ENCODE peak calls at places on chromosomes 3 and 15, in five cellular contexts. N, H, M, V and B are unnamed samples. For H3K36me3 and H3K4me1, the result is how much of the 10 kb centered on the place peaks cover.

GRCh38 chr3:73727854-73728253 is 103.1 kb upstream of the PDZRN3 start:
- DNase-seq in H (no peak), V (no peak), M (no peak), N (no peak), B (no peak)

GRCh38 chr15:60941448-60941847 is 287.7 kb downstream of the RORA start:
- DNase-seq in V (no peak), H (no peak), M (no peak), N (no peak), B (no peak)

GRCh38 chr15:37057831-37058230 is 42.5 kb downstream of the MEIS2 start:
- DNase-seq in M (no peak), H (no peak), N (no peak), V (no peak), B (peak)

GRCh38 chr15:77604973-77605372 is 27.7 kb downstream of the LINGO1 start:
- DNase-seq in V (no peak), H (no peak), N (no peak), M (no peak), B (no peak)

GRCh38 chr15:68348064-68348463 is 70.5 kb downstream of the FEM1B start:
- DNase-seq in V (peak), N (no peak), H (no peak), M (no peak), B (no peak)

GRCh38 chr3:132593950-132594328 is 3.1 kb upstream of the ACKR4 start:
- DNase-seq in M (no peak), H (no peak), V (no peak), N (no peak), B (no peak)

GRCh38 chr3:129521702-129522101 is 6.7 kb upstream of the RHO start:
- DNase-seq in V (no peak), M (no peak), H (no peak), N (no peak), B (no peak)

GRCh38 chr3:71926242-71926560 is 141.3 kb upstream of the PROK2 start:
- DNase-seq in H (no peak), N (no peak), V (no peak), M (peak), B (peak)

GRCh38 chr3:142997330-142997729 is 4.0 kb upstream of the U2SURP start:
- DNase-seq in N (no peak), M (no peak), H (no peak), V (no peak), B (no peak)

GRCh38 chr15:74226761-74227540 is 9.2 kb upstream of the CCDC33 start:
- DNase-seq in V (no peak), H (no peak), M (no peak), N (no peak), B (no peak)

GRCh38 chr15:66679657-66680108 is 22.4 kb upstream of the SMAD6 start:
- DNase-seq in M (no peak), N (no peak), V (peak), H (peak), B (peak)

GRCh38 chr3:56238299-56238698 is 230.0 kb downstream of the ERC2 start:
- DNase-seq in V (no peak), M (no peak), H (no peak), N (no peak), B (no peak)

GRCh38 chr3:48848816-48849515 is 1.3 kb upstream of the PRKAR2A start:
- DNase-seq in V (no peak), M (no peak), N (no peak), H (peak), B (no peak)

GRCh38 chr15:61197187-61197586 is 31.9 kb downstream of the RORA start:
- DNase-seq in H (no peak), M (no peak), V (no peak), N (no peak), B (no peak)

GRCh38 chr3:117633207-117633606 is 923.6 kb downstream of the TUSC7 start:
- DNase-seq in V (no peak), N (no peak), M (no peak), H (no peak), B (no peak)

GRCh38 chr3:185979721-185980121 is 41.9 kb upstream of the TRA2B start:
- DNase-seq in V (no peak), M (no peak), H (no peak), N (no peak), B (no peak)

GRCh38 chr3:141448606-141449216 is 38.1 kb upstream of the RASA2 start:
- DNase-seq in N (no peak), H (no peak), V (no peak), M (no peak), B (no peak)

GRCh38 chr3:156445117-156445968 is 109.6 kb downstream of the SSR3 start:
- DNase-seq in V (no peak), N (no peak), H (no peak), M (no peak), B (no peak)

GRCh38 chr3:172357850-172358754 is 90.2 kb downstream of the GHSR start:
- DNase-seq in M (no peak), V (peak), H (no peak), N (no peak), B (no peak)

GRCh38 chr3:103127737-103128136 is 692.9 kb downstream of the ZPLD1 start:
- DNase-seq in V (no peak), M (no peak), N (no peak), H (no peak), B (no peak)

GRCh38 chr15:28127036-28127435 is 27.9 kb upstream of the OCA2 start:
- DNase-seq in M (no peak), N (no peak), H (no peak), V (no peak), B (no peak)

GRCh38 chr3:196181127-196181546 is 30.1 kb downstream of the ZDHHC19 start:
- DNase-seq in V (no peak), N (no peak), H (no peak), M (no peak), B (no peak)

GRCh38 chr3:130992344-130992743 is 34.3 kb downstream of the ASTE1 start:
- DNase-seq in M (no peak), V (no peak), H (no peak), N (no peak), B (no peak)

GRCh38 chr3:38396861-38397260 is 50.3 kb downstream of the XYLB start:
- DNase-seq in V (no peak), N (no peak), M (no peak), H (no peak), B (no peak)

GRCh38 chr3:12938258-12938711 is 96.9 kb upstream of the RPL32 start:
- DNase-seq in V (peak), N (peak), H (peak), M (no peak), B (no peak)

GRCh38 chr15:31483053-31483923 is 156.7 kb downstream of the KLF13 start:
- DNase-seq in M (no peak), N (no peak), V (no peak), H (no peak), B (no peak)

GRCh38 chr3:133547432-133548041 is 25.9 kb upstream of the CDV3 start:
- DNase-seq in H (no peak), V (no peak), N (no peak), M (no peak), B (no peak)

GRCh38 chr3:52076900-52077299 is 20.5 kb upstream of the DUSP7 start:
- DNase-seq in H (no peak), M (no peak), V (no peak), N (no peak), B (no peak)

GRCh38 chr3:52072471-52072870 is 16.1 kb upstream of the DUSP7 start:
- DNase-seq in H (no peak), V (no peak), M (no peak), N (no peak), B (no peak)

GRCh38 chr3:52070724-52071621 is 14.6 kb upstream of the DUSP7 start:
- DNase-seq in M (no peak), H (no peak), N (peak), V (peak), B (no peak)

GRCh38 chr3:52072020-52072419 is 15.6 kb upstream of the DUSP7 start:
- DNase-seq in H (no peak), V (no peak), N (no peak), M (no peak), B (no peak)

GRCh38 chr3:52073490-52073889 is 17.1 kb upstream of the DUSP7 start:
- DNase-seq in H (no peak), M (no peak), V (no peak), N (no peak), B (no peak)
- H3K36me3 ChIP-seq in H (under half), M (under half), V (under half), N (under half), B (under half)

GRCh38 chr3:125318497-125318847 is 56.7 kb downstream of the ZNF148 start:
- DNase-seq in M (no peak), H (no peak), V (no peak), N (no peak), B (peak)

GRCh38 chr3:125319765-125320164 is 55.4 kb downstream of the ZNF148 start:
- DNase-seq in V (no peak), N (no peak), M (no peak), H (no peak), B (peak)

GRCh38 chr3:125316949-125317348 is 58.2 kb downstream of the ZNF148 start:
- DNase-seq in V (no peak), N (no peak), M (no peak), H (no peak), B (no peak)

GRCh38 chr3:125318859-125319258 is 56.3 kb downstream of the ZNF148 start:
- DNase-seq in M (no peak), N (no peak), V (no peak), H (no peak), B (peak)

GRCh38 chr3:125317761-125318496 is 57.2 kb downstream of the ZNF148 start:
- DNase-seq in M (no peak), H (no peak), V (no peak), N (no peak), B (no peak)
- H3K27ac ChIP-seq in M (no peak), H (no peak), V (no peak), N (no peak), B (peak)

GRCh38 chr3:86225461-86225860 is 765.5 kb downstream of the VGLL3 start:
- DNase-seq in V (no peak), N (no peak), H (no peak), M (no peak), B (no peak)

GRCh38 chr3:86229086-86229774 is 761.7 kb downstream of the VGLL3 start:
- DNase-seq in V (no peak), M (no peak), H (no peak), N (no peak), B (no peak)

GRCh38 chr3:86229775-86230094 is 761.2 kb downstream of the VGLL3 start:
- DNase-seq in M (no peak), V (no peak), N (no peak), H (no peak), B (no peak)

GRCh38 chr3:86230765-86231164 is 760.2 kb downstream of the VGLL3 start:
- DNase-seq in M (no peak), H (no peak), N (no peak), V (no peak), B (no peak)

GRCh38 chr3:86228106-86228505 is 762.8 kb downstream of the VGLL3 start:
- DNase-seq in H (no peak), N (no peak), M (no peak), V (no peak), B (peak)
- H3K4me1 ChIP-seq in H (under half), N (under half), M (under half), V (under half), B (under half)

GRCh38 chr3:47678446-47679338 is 100.0 kb upstream of the CSPG5 start:
- DNase-seq in N (no peak), H (no peak), M (no peak), V (no peak), B (no peak)

GRCh38 chr3:47685037-47685436 is 96.7 kb downstream of the SMARCC1 start:
- DNase-seq in M (no peak), V (no peak), H (no peak), N (no peak), B (no peak)

DNA sequence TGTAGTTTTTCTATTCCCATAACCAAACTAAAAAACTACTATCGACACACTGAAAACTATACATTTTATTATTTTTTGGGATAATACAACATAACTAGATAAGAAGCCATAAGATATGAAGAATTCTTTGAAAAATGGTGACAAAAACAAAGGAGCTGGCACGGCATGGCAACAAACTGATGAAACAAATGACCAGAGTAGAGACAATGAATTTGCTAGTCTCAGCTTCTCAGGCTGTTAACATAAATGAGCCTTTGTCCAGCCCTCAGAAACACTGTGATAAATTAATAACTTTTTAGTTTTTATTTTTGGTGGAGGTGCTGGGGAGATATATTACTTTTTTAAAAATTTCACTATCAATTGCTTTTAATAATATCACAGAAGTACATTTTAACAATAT is 100.7 kb downstream of the SMARCC1 start:
- DNase-seq in M (no peak), H (no peak), V (no peak), N (no peak), B (no peak)
- H3K36me3 ChIP-seq in M (under half), H (under half), V (under half), N (half or more), B (under half)

GRCh38 chr15:80492409-80492808 is 88.2 kb downstream of the ARNT2 start:
- DNase-seq in N (no peak), M (no peak), V (no peak), H (no peak), B (no peak)

GRCh38 chr15:80485370-80486164 is 81.4 kb downstream of the ARNT2 start:
- DNase-seq in V (no peak), N (no peak), H (no peak), M (no peak), B (no peak)

GRCh38 chr15:80490431-80490990 is 86.3 kb downstream of the ARNT2 start:
- DNase-seq in N (no peak), V (no peak), H (no peak), M (no peak), B (no peak)

GRCh38 chr15:80487884-80488283 is 83.7 kb downstream of the ARNT2 start:
- DNase-seq in H (no peak), N (no peak), V (no peak), M (no peak), B (no peak)

GRCh38 chr15:80489030-80489594 is 84.9 kb downstream of the ARNT2 start:
- DNase-seq in M (no peak), H (no peak), V (no peak), N (no peak), B (no peak)
- H3K27ac ChIP-seq in M (peak), H (peak), V (peak), N (peak), B (no peak)

GRCh38 chr15:72113347-72114031 is 4.5 kb downstream of the MYO9A start:
- DNase-seq in H (no peak), V (no peak), N (no peak), M (no peak), B (no peak)
- H3K4me1 ChIP-seq in H (under half), V (under half), N (under half), M (under half), B (under half)

GRCh38 chr15:38195191-38195901 is 57.3 kb upstream of the SPRED1 start:
- DNase-seq in N (no peak), H (no peak), V (no peak), M (no peak), B (no peak)
- H3K36me3 ChIP-seq in N (under half), H (under half), V (under half), M (under half), B (under half)

DNA sequence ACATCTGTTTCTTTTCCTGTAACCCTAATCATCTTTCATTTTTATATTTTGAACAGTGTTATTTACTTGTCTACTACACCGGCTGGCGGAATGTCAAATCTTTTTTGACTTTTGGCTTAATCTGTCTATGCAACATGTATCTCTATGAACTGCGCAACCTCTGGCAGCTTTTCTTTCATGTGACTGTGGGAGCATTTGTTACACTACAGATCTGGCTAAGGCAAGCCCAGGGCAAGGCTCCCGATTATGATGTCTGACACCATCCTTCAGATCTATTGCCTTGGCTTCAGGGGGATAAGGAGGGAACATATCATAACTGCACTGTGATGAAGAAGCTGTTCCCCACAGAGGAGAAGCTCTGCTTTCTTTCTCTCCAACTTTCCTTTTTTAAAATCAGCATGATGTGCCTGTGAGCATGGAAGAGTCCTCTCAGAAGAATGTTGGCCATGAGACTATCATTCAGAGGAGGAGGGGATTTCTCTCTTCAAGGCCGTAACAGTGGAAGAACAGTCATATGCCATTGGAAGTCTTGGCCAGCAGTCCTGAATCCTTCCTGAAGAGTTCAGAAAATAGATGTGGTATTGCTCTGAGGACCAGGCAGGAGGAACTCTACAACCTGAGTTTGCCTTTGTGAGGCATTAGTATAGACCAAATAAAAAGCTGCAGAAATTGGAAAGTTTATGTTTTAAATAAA is 69.9 kb downstream of the SEC22A start:
- DNase-seq in N (peak), V (no peak), M (no peak), H (peak), B (no peak)
- H3K27ac ChIP-seq in N (no peak), V (peak), M (no peak), H (no peak), B (no peak)